ENCODE peak calls at places on chromosomes 12 and 14, in nine cellular contexts. One of them, this sample, is unnamed.

GRCh38 chr12:455821-456220 is 3.9 kb upstream of the B4GALNT3 start:
- DNase-seq in IMR-90: no peak
- DNase-seq in ovary: no peak
- DNase-seq in substantia nigra: no peak
- DNase-seq in dorsolateral prefrontal cortex: no peak
- DNase-seq in aorta: no peak
- DNase-seq in caudate nucleus: no peak
- DNase-seq in GM12878: no peak
- DNase-seq in transverse colon: no peak
- DNase-seq in this sample: no peak

GRCh38 chr12:102965281-102966155 is 8.0 kb downstream of the ASCL1 start:
- DNase-seq in IMR-90: no peak
- DNase-seq in ovary: no peak
- DNase-seq in substantia nigra: peak; percentile 46
- DNase-seq in dorsolateral prefrontal cortex: no peak
- DNase-seq in aorta: no peak
- DNase-seq in caudate nucleus: peak; percentile 72
- DNase-seq in GM12878: no peak
- DNase-seq in transverse colon: no peak
- DNase-seq in this sample: no peak

GRCh38 chr12:57280234-57281062 is 29.5 kb upstream of the STAC3 start:
- DNase-seq in IMR-90: peak; percentile 99
- DNase-seq in ovary: no peak
- DNase-seq in substantia nigra: no peak
- DNase-seq in dorsolateral prefrontal cortex: no peak
- DNase-seq in aorta: no peak
- DNase-seq in caudate nucleus: peak; percentile 62
- DNase-seq in GM12878: peak; percentile 74
- DNase-seq in transverse colon: peak; percentile 73
- DNase-seq in this sample: no peak

GRCh38 chr12:125773033-125773432 is 707.8 kb downstream of the AACS start:
- DNase-seq in IMR-90: no peak
- DNase-seq in ovary: no peak
- DNase-seq in substantia nigra: no peak
- DNase-seq in dorsolateral prefrontal cortex: no peak
- DNase-seq in aorta: no peak
- DNase-seq in caudate nucleus: no peak
- DNase-seq in GM12878: no peak
- DNase-seq in transverse colon: no peak
- DNase-seq in this sample: peak; percentile 51

GRCh38 chr14:64061706-64062105 is 208.9 kb downstream of the SYNE2 start:
- DNase-seq in IMR-90: no peak
- DNase-seq in ovary: no peak
- DNase-seq in substantia nigra: no peak
- DNase-seq in dorsolateral prefrontal cortex: no peak
- DNase-seq in aorta: no peak
- DNase-seq in caudate nucleus: no peak
- DNase-seq in GM12878: no peak
- DNase-seq in transverse colon: no peak
- DNase-seq in this sample: no peak

GRCh38 chr12:92769124-92769901 is 66.5 kb downstream of the PLEKHG7 start:
- DNase-seq in IMR-90: no peak
- DNase-seq in ovary: no peak
- DNase-seq in substantia nigra: no peak
- DNase-seq in dorsolateral prefrontal cortex: no peak
- DNase-seq in aorta: no peak
- DNase-seq in caudate nucleus: no peak
- DNase-seq in GM12878: no peak
- DNase-seq in transverse colon: no peak
- DNase-seq in this sample: peak; percentile 18

GRCh38 chr14:76595266-76595665 is 166.0 kb upstream of the VASH1 start:
- DNase-seq in IMR-90: no peak
- DNase-seq in ovary: no peak
- DNase-seq in substantia nigra: no peak
- DNase-seq in dorsolateral prefrontal cortex: no peak
- DNase-seq in aorta: no peak
- DNase-seq in caudate nucleus: no peak
- DNase-seq in GM12878: no peak
- DNase-seq in transverse colon: no peak
- DNase-seq in this sample: no peak

GRCh38 chr12:2054091-2055018 is 1.6 kb downstream of the CACNA1C start:
- DNase-seq in IMR-90: no peak
- DNase-seq in ovary: peak; percentile 33
- DNase-seq in substantia nigra: no peak
- DNase-seq in dorsolateral prefrontal cortex: no peak
- DNase-seq in aorta: no peak
- DNase-seq in caudate nucleus: no peak
- DNase-seq in GM12878: no peak
- DNase-seq in transverse colon: no peak
- DNase-seq in this sample: peak; percentile 23

GRCh38 chr14:75783602-75784313 is 122.7 kb downstream of the TTLL5 start:
- DNase-seq in IMR-90: no peak
- DNase-seq in ovary: no peak
- DNase-seq in substantia nigra: no peak
- DNase-seq in dorsolateral prefrontal cortex: no peak
- DNase-seq in aorta: no peak
- DNase-seq in caudate nucleus: no peak
- DNase-seq in GM12878: no peak
- DNase-seq in transverse colon: no peak
- DNase-seq in this sample: no peak

GRCh38 chr12:18072723-18073122 is 17.3 kb downstream of the RERGL start:
- DNase-seq in IMR-90: no peak
- DNase-seq in ovary: no peak
- DNase-seq in substantia nigra: no peak
- DNase-seq in dorsolateral prefrontal cortex: no peak
- DNase-seq in aorta: no peak
- DNase-seq in caudate nucleus: no peak
- DNase-seq in GM12878: no peak
- DNase-seq in transverse colon: no peak
- DNase-seq in this sample: no peak

GRCh38 chr12:113591480-113591971 is 119.9 kb upstream of the LHX5 start:
- DNase-seq in IMR-90: no peak
- DNase-seq in ovary: no peak
- DNase-seq in substantia nigra: no peak
- DNase-seq in dorsolateral prefrontal cortex: no peak
- DNase-seq in aorta: no peak
- DNase-seq in caudate nucleus: no peak
- DNase-seq in GM12878: no peak
- DNase-seq in transverse colon: no peak
- DNase-seq in this sample: no peak

GRCh38 chr14:58488550-58488949 is 61.0 kb downstream of the KIAA0586 start:
- DNase-seq in IMR-90: peak; percentile 50
- DNase-seq in ovary: no peak
- DNase-seq in substantia nigra: no peak
- DNase-seq in dorsolateral prefrontal cortex: no peak
- DNase-seq in aorta: no peak
- DNase-seq in caudate nucleus: no peak
- DNase-seq in GM12878: no peak
- DNase-seq in transverse colon: no peak
- DNase-seq in this sample: peak; percentile 36

GRCh38 chr12:32534698-32535097 is 135.3 kb downstream of the FGD4 start:
- DNase-seq in IMR-90: no peak
- DNase-seq in ovary: no peak
- DNase-seq in substantia nigra: no peak
- DNase-seq in dorsolateral prefrontal cortex: no peak
- DNase-seq in aorta: no peak
- DNase-seq in caudate nucleus: no peak
- DNase-seq in GM12878: no peak
- DNase-seq in transverse colon: no peak
- DNase-seq in this sample: no peak

DNA sequence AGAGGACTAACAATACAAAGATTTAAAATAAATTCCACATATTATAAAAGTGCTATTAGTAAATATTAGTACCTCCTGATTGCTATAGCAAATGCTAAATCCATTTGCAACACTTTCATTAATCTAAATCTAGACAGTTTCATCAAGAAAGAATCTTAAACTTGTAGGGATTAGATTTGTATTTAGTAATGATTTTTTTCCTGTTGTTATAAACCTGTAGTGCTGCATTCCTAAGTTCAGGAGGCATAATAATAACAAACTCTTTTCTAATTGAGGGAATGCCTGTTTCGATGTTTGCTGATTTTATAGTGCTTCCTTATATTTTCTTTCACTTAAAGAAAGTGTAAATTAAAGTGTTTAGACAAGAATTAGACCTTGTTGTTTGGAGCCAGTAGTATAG is 166.1 kb downstream of the FOXA1 start:
- DNase-seq in IMR-90: no peak
- DNase-seq in ovary: no peak
- DNase-seq in substantia nigra: no peak
- DNase-seq in dorsolateral prefrontal cortex: no peak
- DNase-seq in aorta: no peak
- DNase-seq in caudate nucleus: no peak
- DNase-seq in GM12878: no peak
- DNase-seq in transverse colon: no peak
- DNase-seq in this sample: no peak
- H3K27ac ChIP-seq in IMR-90: no peak overlapping the region
- H3K27ac ChIP-seq in ovary: no peak overlapping the region
- H3K27ac ChIP-seq in substantia nigra: no peak overlapping the region
- H3K27ac ChIP-seq in dorsolateral prefrontal cortex: no peak overlapping the region
- H3K27ac ChIP-seq in aorta: no peak overlapping the region
- H3K27ac ChIP-seq in caudate nucleus: no peak overlapping the region
- H3K27ac ChIP-seq in GM12878: no peak overlapping the region
- H3K27ac ChIP-seq in transverse colon: no peak overlapping the region
- H3K27ac ChIP-seq in this sample: no peak overlapping the region

GRCh38 chr12:107749094-107749493 is 11.8 kb downstream of the PRDM4 start:
- DNase-seq in IMR-90: peak; percentile 17
- DNase-seq in ovary: no peak
- DNase-seq in substantia nigra: no peak
- DNase-seq in dorsolateral prefrontal cortex: no peak
- DNase-seq in aorta: no peak
- DNase-seq in caudate nucleus: no peak
- DNase-seq in GM12878: no peak
- DNase-seq in transverse colon: no peak
- DNase-seq in this sample: no peak

GRCh38 chr12:107748472-107748871 is 12.5 kb downstream of the PRDM4 start:
- DNase-seq in IMR-90: peak; percentile 81
- DNase-seq in ovary: no peak
- DNase-seq in substantia nigra: no peak
- DNase-seq in dorsolateral prefrontal cortex: no peak
- DNase-seq in aorta: no peak
- DNase-seq in caudate nucleus: no peak
- DNase-seq in GM12878: no peak
- DNase-seq in transverse colon: no peak
- DNase-seq in this sample: no peak
- H3K27ac ChIP-seq in IMR-90: no peak overlapping the region
- H3K27ac ChIP-seq in ovary: no peak overlapping the region
- H3K27ac ChIP-seq in substantia nigra: no peak overlapping the region
- H3K27ac ChIP-seq in dorsolateral prefrontal cortex: no peak overlapping the region
- H3K27ac ChIP-seq in aorta: no peak overlapping the region
- H3K27ac ChIP-seq in caudate nucleus: no peak overlapping the region
- H3K27ac ChIP-seq in GM12878: no peak overlapping the region
- H3K27ac ChIP-seq in transverse colon: no peak overlapping the region
- H3K27ac ChIP-seq in this sample: no peak overlapping the region

GRCh38 chr14:103259184-103259583 is 74.9 kb upstream of the EIF5 start:
- DNase-seq in IMR-90: no peak
- DNase-seq in ovary: no peak
- DNase-seq in substantia nigra: no peak
- DNase-seq in dorsolateral prefrontal cortex: no peak
- DNase-seq in aorta: no peak
- DNase-seq in caudate nucleus: no peak
- DNase-seq in GM12878: no peak
- DNase-seq in transverse colon: no peak
- DNase-seq in this sample: no peak
- H3K27ac ChIP-seq in IMR-90: no peak overlapping the region
- H3K27ac ChIP-seq in ovary: no peak overlapping the region
- H3K27ac ChIP-seq in substantia nigra: no peak overlapping the region
- H3K27ac ChIP-seq in dorsolateral prefrontal cortex: no peak overlapping the region
- H3K27ac ChIP-seq in aorta: no peak overlapping the region
- H3K27ac ChIP-seq in caudate nucleus: no peak overlapping the region
- H3K27ac ChIP-seq in GM12878: no peak overlapping the region
- H3K27ac ChIP-seq in transverse colon: no peak overlapping the region
- H3K27ac ChIP-seq in this sample: no peak overlapping the region

GRCh38 chr12:27253347-27253746 is 9.3 kb downstream of the STK38L start:
- DNase-seq in IMR-90: no peak
- DNase-seq in ovary: no peak
- DNase-seq in substantia nigra: no peak
- DNase-seq in dorsolateral prefrontal cortex: no peak
- DNase-seq in aorta: no peak
- DNase-seq in caudate nucleus: no peak
- DNase-seq in GM12878: no peak
- DNase-seq in transverse colon: no peak
- DNase-seq in this sample: no peak
- H3K27ac ChIP-seq in IMR-90: no peak overlapping the region
- H3K27ac ChIP-seq in ovary: no peak overlapping the region
- H3K27ac ChIP-seq in substantia nigra: no peak overlapping the region
- H3K27ac ChIP-seq in dorsolateral prefrontal cortex: no peak overlapping the region
- H3K27ac ChIP-seq in aorta: no peak overlapping the region
- H3K27ac ChIP-seq in caudate nucleus: no peak overlapping the region
- H3K27ac ChIP-seq in GM12878: peak overlapping the region; percentile 48
- H3K27ac ChIP-seq in transverse colon: peak overlapping the region; percentile 57
- H3K27ac ChIP-seq in this sample: no peak overlapping the region

DNA sequence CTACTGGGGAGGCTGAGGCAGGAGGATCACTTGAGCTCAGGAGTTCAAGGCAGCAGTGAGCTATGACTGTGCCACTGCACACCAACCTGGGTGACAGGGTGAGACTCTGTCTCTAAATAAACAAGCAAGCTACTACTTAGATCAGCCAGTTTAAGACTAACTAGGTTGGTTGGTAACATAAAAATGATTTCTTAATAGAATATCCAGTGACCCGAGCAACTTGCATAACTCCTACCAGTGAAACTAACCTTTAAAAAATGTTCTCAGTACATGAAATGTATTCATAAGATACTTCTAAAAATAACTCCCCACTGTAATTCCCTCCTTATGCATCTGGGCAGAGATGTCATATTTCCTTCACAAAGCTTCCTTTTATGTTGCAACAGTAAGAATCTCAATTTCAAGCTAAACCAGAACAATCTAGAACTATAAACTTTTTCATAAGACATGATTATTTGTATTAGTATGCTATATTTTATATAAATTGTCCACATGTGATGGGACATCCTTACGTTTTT is 15.8 kb downstream of the TAOK3 start:
- DNase-seq in IMR-90: peak; percentile 92
- DNase-seq in ovary: no peak
- DNase-seq in substantia nigra: no peak
- DNase-seq in dorsolateral prefrontal cortex: no peak
- DNase-seq in aorta: no peak
- DNase-seq in caudate nucleus: no peak
- DNase-seq in GM12878: no peak
- DNase-seq in transverse colon: no peak
- DNase-seq in this sample: no peak
- H3K27ac ChIP-seq in IMR-90: peak overlapping the region; percentile 95
- H3K27ac ChIP-seq in ovary: no peak overlapping the region
- H3K27ac ChIP-seq in substantia nigra: peak overlapping the region; percentile 83
- H3K27ac ChIP-seq in dorsolateral prefrontal cortex: peak overlapping the region; percentile 90
- H3K27ac ChIP-seq in aorta: no peak overlapping the region
- H3K27ac ChIP-seq in caudate nucleus: peak overlapping the region; percentile 65
- H3K27ac ChIP-seq in GM12878: peak overlapping the region; percentile 89
- H3K27ac ChIP-seq in transverse colon: peak overlapping the region; percentile 60
- H3K27ac ChIP-seq in this sample: no peak overlapping the region

DNA sequence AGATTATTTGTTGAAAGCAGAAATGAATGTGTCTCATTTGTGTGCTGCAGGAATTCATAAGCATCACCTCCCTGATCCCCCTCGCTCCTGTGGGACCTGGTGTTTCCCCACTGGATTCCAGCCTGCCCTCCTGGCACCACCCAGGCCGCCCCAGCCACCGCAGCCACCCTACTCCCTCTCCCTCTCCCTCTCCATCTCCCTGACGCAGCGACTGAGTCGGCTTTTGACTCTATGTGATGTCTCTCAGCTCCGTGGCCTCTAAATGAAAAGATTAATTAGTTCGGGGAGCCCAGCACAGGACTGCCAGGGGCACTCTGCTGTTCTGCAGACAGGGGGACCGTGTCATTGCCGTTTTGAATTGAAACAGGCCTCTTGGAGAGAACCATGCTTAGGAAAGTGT is 157.7 kb upstream of the C14orf180 start:
- DNase-seq in IMR-90: no peak
- DNase-seq in ovary: no peak
- DNase-seq in substantia nigra: no peak
- DNase-seq in dorsolateral prefrontal cortex: no peak
- DNase-seq in aorta: peak; percentile 62
- DNase-seq in caudate nucleus: no peak
- DNase-seq in GM12878: no peak
- DNase-seq in transverse colon: no peak
- DNase-seq in this sample: no peak
- H3K27ac ChIP-seq in IMR-90: no peak overlapping the region
- H3K27ac ChIP-seq in ovary: no peak overlapping the region
- H3K27ac ChIP-seq in substantia nigra: no peak overlapping the region
- H3K27ac ChIP-seq in dorsolateral prefrontal cortex: no peak overlapping the region
- H3K27ac ChIP-seq in aorta: no peak overlapping the region
- H3K27ac ChIP-seq in caudate nucleus: no peak overlapping the region
- H3K27ac ChIP-seq in GM12878: no peak overlapping the region
- H3K27ac ChIP-seq in transverse colon: no peak overlapping the region
- H3K27ac ChIP-seq in this sample: no peak overlapping the region

This sample was measured in cardiac muscle cell.